ENCODE peak calls at places on chromosomes 7 and 10, in four cellular contexts. One of them, this sample, is unnamed.
A peak's percentile ranks its signal among the peaks of the same experiment; 100 is the strongest.

GRCh38 chr7:114293289-114294012 is 121.2 kb upstream of the FOXP2 start:
- DNase-seq in activated CD8-positive, alpha-beta memory T cell treated with anti-CD3 and anti-CD28 coated beads for 1 hour: no peak
- DNase-seq in substantia nigra: no peak
- DNase-seq in posterior cingulate gyrus: no peak
- DNase-seq in this sample: no peak

GRCh38 chr10:96511044-96511945 is 2.4 kb downstream of the TLL2 start:
- DNase-seq in activated CD8-positive, alpha-beta memory T cell treated with anti-CD3 and anti-CD28 coated beads for 1 hour: no peak
- DNase-seq in posterior cingulate gyrus: no peak
- DNase-seq in substantia nigra: no peak
- DNase-seq in this sample: no peak

GRCh38 chr10:16777473-16778370 is 39.5 kb downstream of the RSU1 start:
- DNase-seq in posterior cingulate gyrus: no peak
- DNase-seq in substantia nigra: no peak
- DNase-seq in activated CD8-positive, alpha-beta memory T cell treated with anti-CD3 and anti-CD28 coated beads for 1 hour: no peak
- DNase-seq in this sample: no peak

GRCh38 chr7:127177156-127177555 is 75.6 kb downstream of the GRM8 start:
- DNase-seq in substantia nigra: no peak
- DNase-seq in activated CD8-positive, alpha-beta memory T cell treated with anti-CD3 and anti-CD28 coated beads for 1 hour: no peak
- DNase-seq in posterior cingulate gyrus: no peak
- DNase-seq in this sample: no peak

GRCh38 chr10:23280420-23281043 is 64.1 kb downstream of the C10orf67 start:
- DNase-seq in activated CD8-positive, alpha-beta memory T cell treated with anti-CD3 and anti-CD28 coated beads for 1 hour: no peak
- DNase-seq in substantia nigra: no peak
- DNase-seq in posterior cingulate gyrus: no peak
- DNase-seq in this sample: no peak

GRCh38 chr7:135714534-135715009 is 13.4 kb downstream of the SLC13A4 start:
- DNase-seq in posterior cingulate gyrus: no peak
- DNase-seq in activated CD8-positive, alpha-beta memory T cell treated with anti-CD3 and anti-CD28 coated beads for 1 hour: no peak
- DNase-seq in substantia nigra: no peak
- DNase-seq in this sample: no peak

GRCh38 chr10:78390051-78390450 is 356.4 kb downstream of the RPS24 start:
- DNase-seq in posterior cingulate gyrus: peak; percentile 67
- DNase-seq in substantia nigra: no peak
- DNase-seq in activated CD8-positive, alpha-beta memory T cell treated with anti-CD3 and anti-CD28 coated beads for 1 hour: no peak
- DNase-seq in this sample: no peak

GRCh38 chr7:150420987-150421674 is 29.3 kb upstream of the GIMAP8 start:
- DNase-seq in substantia nigra: peak; percentile 26
- DNase-seq in activated CD8-positive, alpha-beta memory T cell treated with anti-CD3 and anti-CD28 coated beads for 1 hour: peak; percentile 78
- DNase-seq in posterior cingulate gyrus: peak; percentile 95
- DNase-seq in this sample: peak; percentile 57

GRCh38 chr7:25924061-25924460 is 227.9 kb upstream of the NFE2L3 start:
- DNase-seq in posterior cingulate gyrus: no peak
- DNase-seq in substantia nigra: no peak
- DNase-seq in activated CD8-positive, alpha-beta memory T cell treated with anti-CD3 and anti-CD28 coated beads for 1 hour: no peak
- DNase-seq in this sample: no peak

GRCh38 chr7:88789480-88790064 is 6.0 kb downstream of the TEX47 start:
- DNase-seq in substantia nigra: no peak
- DNase-seq in posterior cingulate gyrus: no peak
- DNase-seq in activated CD8-positive, alpha-beta memory T cell treated with anti-CD3 and anti-CD28 coated beads for 1 hour: no peak
- DNase-seq in this sample: no peak

GRCh38 chr10:50788951-50789904 is 49.5 kb downstream of the ASAH2B start:
- DNase-seq in activated CD8-positive, alpha-beta memory T cell treated with anti-CD3 and anti-CD28 coated beads for 1 hour: no peak
- DNase-seq in posterior cingulate gyrus: no peak
- DNase-seq in substantia nigra: no peak
- DNase-seq in this sample: no peak